ENCODE peak calls at places on chromosome 14, in seven cellular contexts. C is body of pancreas, O is neural progenitor cell, B is tibial artery, L is PC-3, V is upper lobe of right lung, F is gastrocnemius medialis. N is an unnamed sample.

GRCh38 chr14:104968153-104968527 is 10.0 kb downstream of the AHNAK2 start:
- DNase-seq in C (peak; percentile 39), O (peak; percentile 63), B (peak; percentile 88), L (peak; percentile 71), V (peak; percentile 80), F (peak; percentile 54), N (peak; percentile 58)

GRCh38 chr14:32300146-32300545 is 29.0 kb upstream of the AKAP6 start:
- DNase-seq in C (no peak), O (peak; percentile 57), B (no peak), L (no peak), V (no peak), F (no peak), N (no peak)

GRCh38 chr14:88005050-88005481 is at the start of gene GPR65:
- DNase-seq in C (peak; percentile 17), O (no peak), B (no peak), L (no peak), V (no peak), F (no peak), N (peak; percentile 45)

GRCh38 chr14:71362920-71363584 is 455.8 kb downstream of the PCNX1 start:
- DNase-seq in C (no peak), O (no peak), B (no peak), L (no peak), V (no peak), F (no peak), N (peak; percentile 87)

GRCh38 chr14:79831198-79831890 is 380.0 kb downstream of the DIO2 start:
- DNase-seq in C (peak; percentile 8), O (no peak), B (no peak), L (no peak), V (no peak), F (no peak), N (peak; percentile 17)

GRCh38 chr14:101636081-101636560 is 74.8 kb downstream of the DIO3 start:
- DNase-seq in C (no peak), O (no peak), B (no peak), L (no peak), V (no peak), F (no peak), N (no peak)

GRCh38 chr14:89190779-89191513 is 226.1 kb downstream of the FOXN3 start:
- DNase-seq in C (no peak), O (peak; percentile 59), B (no peak), L (no peak), V (no peak), F (no peak), N (no peak)

GRCh38 chr14:101500681-101501080 is 60.6 kb upstream of the DIO3 start:
- DNase-seq in C (no peak), O (no peak), B (peak; percentile 4), L (no peak), V (peak; percentile 30), F (no peak), N (no peak)

GRCh38 chr14:22448035-22448904 is 140.8 kb downstream of the DAD1 start:
- DNase-seq in C (no peak), O (no peak), B (no peak), L (no peak), V (no peak), F (no peak), N (no peak)

GRCh38 chr14:85453401-85453800 is 76.5 kb upstream of the FLRT2 start:
- DNase-seq in C (no peak), O (no peak), B (no peak), L (no peak), V (no peak), F (no peak), N (no peak)

GRCh38 chr14:105223770-105224544 is 24.4 kb upstream of the BTBD6 start:
- DNase-seq in C (no peak), O (no peak), B (no peak), L (no peak), V (no peak), F (no peak), N (no peak)

GRCh38 chr14:59150990-59151389 is 37.5 kb upstream of the DAAM1 start:
- DNase-seq in C (no peak), O (no peak), B (peak; percentile 30), L (no peak), V (no peak), F (no peak), N (no peak)

GRCh38 chr14:22386924-22387775 is 201.9 kb downstream of the DAD1 start:
- DNase-seq in C (peak; percentile 76), O (peak; percentile 91), B (peak; percentile 60), L (peak; percentile 88), V (no peak), F (peak; percentile 21), N (peak; percentile 87)

GRCh38 chr14:94648801-94649200 is 36.6 kb downstream of the SERPINA3 start:
- DNase-seq in C (no peak), O (no peak), B (no peak), L (no peak), V (no peak), F (no peak), N (no peak)

GRCh38 chr14:74459289-74459946 is 33.4 kb upstream of the SYNDIG1L start:
- DNase-seq in C (no peak), O (peak; percentile 71), B (peak; percentile 42), L (peak; percentile 63), V (no peak), F (peak; percentile 24), N (peak; percentile 64)

GRCh38 chr14:38608244-38608643 is 352.4 kb upstream of the CLEC14A start:
- DNase-seq in C (no peak), O (no peak), B (no peak), L (no peak), V (no peak), F (no peak), N (no peak)

DNA sequence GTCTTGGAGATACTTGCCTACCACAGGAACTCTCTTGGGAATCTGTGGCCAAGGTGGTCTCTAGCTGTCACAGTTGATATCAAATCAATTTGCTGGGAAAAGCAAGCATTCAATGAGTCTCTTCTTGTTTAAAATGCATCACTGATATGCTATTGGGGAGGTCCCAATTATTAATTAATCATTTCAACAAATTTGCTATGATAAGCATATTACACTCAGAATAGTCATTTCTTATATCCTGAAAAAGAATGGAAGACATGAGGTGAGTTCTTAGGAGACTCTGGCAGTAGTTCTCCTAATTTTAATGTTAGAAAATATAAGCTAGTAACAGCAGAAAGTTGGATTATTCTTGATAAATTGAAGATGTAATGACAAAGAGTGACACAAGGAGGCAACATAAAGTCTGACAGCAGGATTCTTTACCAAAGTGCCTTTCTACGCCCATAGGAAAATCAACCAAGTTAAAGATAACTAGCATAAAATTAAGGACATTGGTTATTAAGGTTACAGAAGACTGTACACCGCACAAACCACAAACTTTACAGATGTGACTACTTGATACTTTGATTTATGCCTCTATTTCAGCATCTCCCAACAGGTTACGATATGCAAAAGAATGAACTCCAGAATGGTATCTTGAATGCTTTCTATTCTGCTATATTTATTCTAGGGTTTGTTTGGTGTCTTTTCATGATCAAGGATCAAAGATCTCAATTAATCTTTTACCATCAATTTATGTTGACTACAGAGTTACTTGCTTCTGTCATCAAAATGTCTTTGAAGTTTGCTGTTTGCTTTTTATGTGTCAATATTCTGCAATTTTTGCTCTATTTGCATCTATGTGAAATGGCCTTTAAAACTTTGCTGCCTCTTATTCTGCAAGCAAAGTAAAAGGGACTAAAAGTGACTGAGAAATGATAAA is 349.6 kb upstream of the CLEC14A start:
- DNase-seq in C (no peak), O (peak; percentile 6), B (no peak), L (peak; percentile 34), V (no peak), F (no peak), N (peak; percentile 10)
- TF ChIP-seq CTCF in C (no peak), O (peak; percentile 52), B (no peak), L (peak; percentile 55), V (no peak), F (no peak), N (peak; percentile 11)

GRCh38 chr14:96204151-96205058 is at the start of gene BDKRB2:
- DNase-seq in C (peak; percentile 90), O (peak; percentile 88), B (peak; percentile 71), L (peak; percentile 71), V (peak; percentile 82), F (peak; percentile 60), N (peak; percentile 63)
- H3K4me3 ChIP-seq in C (no peak within 1 kb of the TSS), O (peak within 1 kb of the TSS; percentile 46), B (peak within 1 kb of the TSS; percentile 28), L (peak within 1 kb of the TSS; percentile 64), V (peak within 1 kb of the TSS; percentile 46), F (peak within 1 kb of the TSS; percentile 50), N (peak within 1 kb of the TSS; percentile 50)

DNA sequence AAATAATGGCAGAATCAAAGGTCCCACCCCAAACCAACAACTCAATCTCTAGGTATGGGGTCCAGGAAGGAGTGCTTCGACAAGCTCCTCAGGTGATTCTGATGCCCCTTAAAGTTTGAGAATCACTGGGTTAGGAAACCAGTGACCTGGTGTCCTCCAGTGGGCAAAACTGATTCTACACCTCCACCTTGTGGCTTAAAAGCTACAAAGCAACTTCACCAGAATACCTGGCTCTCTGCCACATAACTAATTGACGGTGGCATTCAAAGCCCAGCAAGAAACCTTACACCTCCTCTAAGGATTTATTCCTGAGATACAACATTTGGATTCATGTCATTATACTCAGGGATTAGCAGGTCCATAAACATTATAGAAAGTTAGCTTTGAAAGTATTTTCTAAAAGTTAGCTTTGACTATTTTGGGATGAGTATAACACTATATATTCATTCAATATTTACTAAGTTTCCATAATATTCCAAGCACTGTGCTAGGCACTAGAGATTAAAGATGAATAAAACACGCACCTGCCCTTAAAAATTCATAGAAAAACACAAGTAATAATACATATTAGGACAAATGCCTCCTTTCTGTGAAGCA is 45.4 kb downstream of the DCAF5 start:
- DNase-seq in C (peak; percentile 66), O (peak; percentile 68), B (no peak), L (peak; percentile 85), V (no peak), F (no peak), N (peak; percentile 78)
- TF ChIP-seq CTCF in C (peak; percentile 79), O (peak; percentile 73), B (peak; percentile 81), L (peak; percentile 94), V (peak; percentile 69), F (peak; percentile 68), N (peak; percentile 72)

DNA sequence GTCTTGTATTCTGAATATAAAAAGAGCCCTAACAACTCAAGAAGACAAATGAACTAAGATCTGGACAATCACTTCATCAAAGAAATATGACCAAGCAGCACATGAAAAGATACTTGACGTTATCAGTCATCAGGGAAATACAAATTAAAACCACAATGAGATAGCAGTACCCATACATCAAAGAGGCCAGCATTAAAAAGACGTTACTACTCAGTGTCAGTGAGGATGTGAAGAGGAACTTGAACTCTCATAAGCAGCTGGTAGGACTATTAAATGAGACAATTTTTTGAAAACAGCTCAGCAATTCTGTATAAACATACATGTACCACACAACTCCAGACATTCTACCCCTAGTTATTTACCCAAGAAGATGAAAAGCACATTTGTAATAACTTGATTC is 55.9 kb downstream of the FERMT2 start:
- DNase-seq in C (no peak), O (no peak), B (no peak), L (no peak), V (no peak), F (no peak), N (no peak)
- H3K4me3 ChIP-seq in C (no peak overlapping the region), O (no peak overlapping the region), B (no peak overlapping the region), L (no peak overlapping the region), V (no peak overlapping the region), F (no peak overlapping the region), N (no peak overlapping the region)

DNA sequence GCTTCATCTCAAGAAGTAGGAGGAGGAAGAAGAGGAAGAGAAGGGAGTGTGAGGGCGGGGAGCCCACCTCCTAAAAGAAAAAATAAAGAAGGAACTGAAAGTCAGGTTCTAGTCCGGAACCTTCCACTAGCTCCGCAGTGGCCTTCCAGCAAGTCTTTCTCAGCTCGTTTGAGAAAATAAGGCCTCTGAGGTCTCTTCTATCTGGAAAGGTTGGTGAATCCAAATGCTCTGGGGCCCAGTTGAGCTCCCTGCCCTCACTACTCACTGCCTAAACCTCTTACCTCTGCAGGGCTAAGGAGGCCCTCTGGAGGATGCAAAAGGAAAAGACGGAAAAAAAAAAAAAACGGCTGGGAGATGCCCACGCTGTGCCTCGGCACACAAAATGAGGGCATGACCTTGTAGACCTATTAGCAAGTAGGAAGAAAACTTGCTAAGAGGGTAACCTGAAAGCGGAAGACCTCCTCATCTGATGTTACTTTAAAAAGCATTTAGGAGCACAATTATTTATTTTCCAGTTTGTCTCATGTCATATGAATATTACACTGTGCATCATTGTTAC is 35.9 kb downstream of the FBLN5 start:
- DNase-seq in C (peak; percentile 75), O (peak; percentile 73), B (no peak), L (peak; percentile 61), V (no peak), F (no peak), N (peak; percentile 70)
- TF ChIP-seq CTCF in C (peak; percentile 86), O (peak; percentile 75), B (peak; percentile 37), L (peak; percentile 73), V (peak; percentile 53), F (peak; percentile 25), N (peak; percentile 67)